ENCODE peak calls at places on chromosomes 12 and 14, in six cellular contexts. D, M, N, A, G and I are unnamed samples.
A peak's percentile ranks its signal among the peaks of the same experiment; 100 is the strongest.

GRCh38 chr12:75020068-75020557 is 189.5 kb downstream of the KCNC2 start:
- DNase-seq in D (no peak), M (no peak), N (no peak), A (no peak), G (no peak), I (no peak)

GRCh38 chr14:64720190-64720589 is 16.0 kb downstream of the PLEKHG3 start:
- DNase-seq in D (no peak), M (peak; percentile 81), N (peak; percentile 83), A (no peak), G (peak; percentile 15), I (no peak)

GRCh38 chr14:22610931-22611330 is 12.8 kb downstream of the ABHD4 start:
- DNase-seq in D (no peak), M (no peak), N (no peak), A (no peak), G (no peak), I (no peak)

GRCh38 chr12:65881965-65882413 is 57.7 kb downstream of the HMGA2 start:
- DNase-seq in D (no peak), M (no peak), N (peak; percentile 38), A (peak; percentile 79), G (no peak), I (no peak)

GRCh38 chr14:51014086-51014485 is 69.8 kb upstream of the PYGL start:
- DNase-seq in D (no peak), M (no peak), N (peak; percentile 67), A (no peak), G (peak; percentile 6), I (no peak)

GRCh38 chr12:25052191-25053020 is 103.5 kb upstream of the BCAT1 start:
- DNase-seq in D (no peak), M (no peak), N (no peak), A (no peak), G (no peak), I (peak; percentile 58)

GRCh38 chr12:42625611-42626010 is 36.1 kb upstream of the PRICKLE1 start:
- DNase-seq in D (no peak), M (no peak), N (no peak), A (no peak), G (no peak), I (no peak)

GRCh38 chr12:52942914-52943207 is 6.1 kb upstream of the KRT18 start:
- DNase-seq in D (no peak), M (no peak), N (no peak), A (no peak), G (no peak), I (no peak)

GRCh38 chr12:84857809-84858208 is 54.8 kb downstream of the SLC6A15 start:
- DNase-seq in D (no peak), M (no peak), N (no peak), A (no peak), G (no peak), I (no peak)

GRCh38 chr12:105462336-105462735 is 131.8 kb downstream of the C12orf75 start:
- DNase-seq in D (no peak), M (no peak), N (no peak), A (no peak), G (no peak), I (no peak)

GRCh38 chr12:98423963-98424362 is 91.4 kb upstream of the TMPO start:
- DNase-seq in D (no peak), M (no peak), N (no peak), A (no peak), G (no peak), I (no peak)

GRCh38 chr12:1518486-1518762 is 76.0 kb downstream of the FBXL14 start:
- DNase-seq in D (no peak), M (no peak), N (no peak), A (no peak), G (no peak), I (no peak)

GRCh38 chr12:131699434-131699833 is 11.5 kb upstream of the SFSWAP start:
- DNase-seq in D (no peak), M (no peak), N (no peak), A (no peak), G (no peak), I (no peak)

GRCh38 chr12:76608070-76608469 is 48.5 kb upstream of the OSBPL8 start:
- DNase-seq in D (no peak), M (no peak), N (no peak), A (no peak), G (no peak), I (no peak)

GRCh38 chr14:102795060-102795925 is 18.0 kb downstream of the TRAF3 start:
- DNase-seq in D (no peak), M (peak; percentile 66), N (peak; percentile 91), A (peak; percentile 68), G (no peak), I (peak; percentile 65)

GRCh38 chr14:73248294-73248868 is 11.1 kb downstream of the PAPLN start:
- DNase-seq in D (no peak), M (no peak), N (peak; percentile 7), A (no peak), G (no peak), I (no peak)

GRCh38 chr12:129997239-129997638 is 93.4 kb upstream of the TMEM132D start:
- DNase-seq in D (no peak), M (no peak), N (no peak), A (no peak), G (no peak), I (no peak)

GRCh38 chr12:1339608-1340319 is 254.6 kb downstream of the FBXL14 start:
- DNase-seq in D (no peak), M (no peak), N (no peak), A (no peak), G (no peak), I (no peak)

GRCh38 chr12:126676426-126676825 is 1590.5 kb upstream of the TMEM132C start:
- DNase-seq in D (no peak), M (no peak), N (no peak), A (no peak), G (no peak), I (no peak)

DNA sequence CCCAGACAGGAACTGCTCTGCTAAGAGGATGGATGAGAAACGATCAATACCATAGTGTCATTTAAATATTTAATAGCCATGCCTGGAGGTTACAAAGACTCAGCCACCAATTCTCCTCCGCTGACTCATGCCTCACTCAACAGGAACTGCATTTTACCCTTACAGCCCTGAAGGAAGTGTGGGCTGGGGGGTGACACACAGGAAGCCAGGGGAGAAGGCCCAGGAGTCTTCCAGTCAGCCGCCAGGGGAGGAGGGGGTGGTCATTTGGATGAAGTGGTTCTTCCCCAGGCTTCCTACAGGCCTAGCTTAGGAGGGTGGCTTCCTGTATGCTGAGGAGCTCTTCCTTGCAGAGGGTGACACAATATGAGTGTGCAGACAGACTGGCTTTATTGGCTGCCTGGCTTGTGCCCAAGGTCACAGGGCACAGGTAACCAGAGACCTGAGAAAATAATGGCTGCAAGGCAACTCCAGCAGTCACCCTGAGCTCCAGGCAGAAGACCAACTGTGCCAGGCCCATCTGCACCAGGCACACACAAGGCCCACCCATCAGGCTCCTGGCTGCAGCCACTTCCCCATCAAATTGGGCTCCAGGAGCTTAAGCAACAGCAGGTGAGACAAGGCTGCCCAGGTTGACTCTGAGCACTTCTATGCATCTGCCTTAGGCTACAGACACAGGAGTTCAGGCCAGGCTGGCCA is 30.6 kb upstream of the RPLP0 start:
- DNase-seq in D (no peak), M (peak; percentile 92), N (peak; percentile 97), A (peak; percentile 68), G (peak; percentile 70), I (peak; percentile 75)
- TF ChIP-seq CTCF in D (no peak), M (peak; percentile 21), N (peak; percentile 27), A (peak; percentile 6), G (peak; percentile 40), I (no peak)

GRCh38 chr12:21607701-21608100 is 3.1 kb upstream of the GYS2 start:
- DNase-seq in D (no peak), M (no peak), N (peak; percentile 33), A (no peak), G (no peak), I (peak; percentile 40)
- TF ChIP-seq CTCF in D (peak; percentile 45), M (peak; percentile 21), N (peak; percentile 38), A (peak; percentile 44), G (peak; percentile 42), I (peak; percentile 49)

DNA sequence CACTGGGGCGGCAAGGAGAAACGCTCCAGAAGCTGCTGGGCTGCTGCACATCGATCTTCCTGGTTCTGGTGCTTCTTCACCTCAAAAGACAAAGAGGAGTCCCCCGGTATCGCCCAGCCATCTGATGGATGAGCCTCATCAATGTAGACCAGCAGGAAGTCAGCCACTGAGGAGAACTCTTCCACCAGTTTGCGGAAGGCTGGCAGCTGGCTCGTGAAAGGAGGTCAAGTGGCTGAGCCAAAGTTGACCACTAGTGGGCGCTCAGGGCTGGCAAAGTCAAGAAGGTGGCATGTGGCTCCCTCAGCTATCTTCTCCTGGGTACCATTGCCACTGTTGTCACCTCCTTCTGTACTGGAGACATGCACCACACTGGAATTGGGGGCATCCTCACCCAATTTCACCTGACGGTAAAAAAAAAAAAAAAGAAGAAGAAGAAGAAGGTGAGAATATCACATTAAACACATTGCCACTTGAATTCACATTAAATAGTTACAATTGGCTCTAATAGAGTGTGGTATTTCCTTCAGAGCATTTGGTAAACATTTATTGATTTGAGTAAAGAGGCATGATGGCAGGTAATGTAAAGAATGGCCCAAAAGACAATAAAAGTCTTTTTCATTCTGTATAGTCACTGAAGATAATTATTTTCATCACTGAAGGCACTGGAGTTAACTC is 8.3 kb downstream of the DIO2 start:
- DNase-seq in D (no peak), M (no peak), N (no peak), A (no peak), G (no peak), I (peak; percentile 47)
- TF ChIP-seq CTCF in D (peak; percentile 39), M (peak; percentile 51), N (peak; percentile 2), A (peak; percentile 10), G (peak; percentile 28), I (peak; percentile 46)

GRCh38 chr12:107605293-107605692 is 80.3 kb upstream of the PWP1 start:
- DNase-seq in D (no peak), M (no peak), N (no peak), A (no peak), G (no peak), I (no peak)
- TF ChIP-seq CTCF in D (no peak), M (no peak), N (no peak), A (no peak), G (no peak), I (no peak)

GRCh38 chr12:39365364-39366001 is 77.4 kb downstream of the KIF21A start:
- DNase-seq in D (no peak), M (no peak), N (no peak), A (no peak), G (no peak), I (no peak)
- TF ChIP-seq CTCF in D (no peak), M (no peak), N (no peak), A (no peak), G (no peak), I (no peak)

GRCh38 chr12:116238149-116238548 is 39.3 kb downstream of the MED13L start:
- DNase-seq in D (no peak), M (no peak), N (no peak), A (no peak), G (no peak), I (no peak)
- TF ChIP-seq CTCF in D (no peak), M (no peak), N (no peak), A (no peak), G (no peak), I (no peak)

DNA sequence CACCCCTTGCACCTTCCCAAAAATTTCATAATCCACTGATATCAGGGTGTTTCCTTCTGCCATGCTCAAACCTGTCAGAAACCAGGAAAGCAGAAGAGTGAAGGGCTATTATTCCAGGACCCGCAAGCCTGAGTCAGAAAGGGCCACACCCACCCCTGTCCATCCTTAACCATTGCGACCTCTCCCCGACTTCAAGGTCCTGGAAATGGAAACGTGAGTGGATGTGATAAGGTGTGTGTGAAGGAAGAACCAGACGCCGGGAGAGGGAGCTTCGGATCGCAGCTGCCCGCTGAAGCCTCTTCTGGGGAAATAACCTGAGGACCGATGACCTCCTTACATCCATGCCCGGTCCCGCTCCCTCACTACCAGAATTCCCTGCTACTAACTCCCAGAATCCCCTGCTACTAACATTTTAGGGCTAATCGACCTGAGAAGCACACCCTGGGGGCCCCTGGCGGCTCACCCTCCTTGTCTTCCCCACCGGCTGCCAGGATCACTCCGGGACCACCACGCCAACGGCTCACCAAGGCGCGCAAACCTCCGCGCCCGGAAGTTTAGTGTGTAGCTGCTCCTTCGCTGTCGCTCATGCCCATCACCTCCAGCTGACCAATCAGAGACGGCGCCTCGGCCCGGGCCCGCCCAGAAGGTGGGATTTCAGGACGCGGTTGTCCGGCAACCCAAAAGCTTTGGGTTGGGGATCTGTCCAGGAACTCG is at the start of gene ACYP1:
- DNase-seq in D (peak; percentile 86), M (no peak), N (peak; percentile 84), A (peak; percentile 92), G (peak; percentile 64), I (peak; percentile 95)
- TF ChIP-seq CTCF in D (no peak), M (no peak), N (no peak), A (no peak), G (peak; percentile 5), I (no peak)